ENCODE peak calls at places on chromosomes 7 and 10, in four cellular contexts. S is right cardiac atrium; P is stimulated activated CD8-positive, alpha-beta memory T cell treated with anti-CD3 and anti-CD28 coated beads, Interleukin-4, amount 100 ng/mL, for 4 hours; J is COLO829. Q is an unnamed sample.

GRCh38 chr7:42994096-42994495 is 61.9 kb downstream of the MRPL32 start:
- DNase-seq in P (no peak), J (no peak), S (no peak), Q (no peak)

GRCh38 chr7:11923376-11923922 is 91.5 kb upstream of the THSD7A start:
- DNase-seq in S (no peak), J (no peak), P (no peak), Q (no peak)

GRCh38 chr10:128859738-128860386 is 607.2 kb upstream of the MGMT start:
- DNase-seq in P (no peak), J (peak; percentile 13), S (no peak), Q (no peak)

GRCh38 chr10:102313221-102313896 is 68.0 kb downstream of the GBF1 start:
- DNase-seq in P (no peak), J (no peak), S (no peak), Q (no peak)

GRCh38 chr7:74407958-74408357 is 45.7 kb upstream of the GTF2IRD1 start:
- DNase-seq in P (no peak), J (no peak), S (no peak), Q (no peak)

GRCh38 chr10:30540286-30540685 is 89.3 kb downstream of the LYZL2 start:
- DNase-seq in J (no peak), S (no peak), P (no peak), Q (no peak)

GRCh38 chr7:93558705-93559614 is 15.6 kb downstream of the CALCR start:
- DNase-seq in J (no peak), S (no peak), P (no peak), Q (no peak)

GRCh38 chr10:17228081-17229015 is at the start of gene VIM:
- DNase-seq in S (peak; percentile 96), J (peak; percentile 60), P (peak; percentile 67), Q (peak; percentile 82)

GRCh38 chr7:151429555-151430331 is 10.2 kb downstream of the CRYGN start:
- DNase-seq in J (no peak), P (no peak), S (no peak), Q (no peak)

GRCh38 chr7:3559178-3559765 is 258.2 kb downstream of the SDK1 start:
- DNase-seq in P (no peak), S (no peak), J (no peak), Q (no peak)

GRCh38 chr10:119080521-119081259 is at the start of gene EIF3A:
- DNase-seq in J (peak; percentile 80), S (peak; percentile 94), P (peak; percentile 72), Q (peak; percentile 97)

GRCh38 chr10:30447125-30447799 is 13.3 kb downstream of the MAP3K8 start:
- DNase-seq in S (no peak), P (no peak), J (no peak), Q (no peak)

GRCh38 chr7:143214789-143215679 is 6.8 kb upstream of the TAS2R40 start:
- DNase-seq in S (peak; percentile 36), J (peak; percentile 99), P (peak; percentile 11), Q (no peak)

GRCh38 chr10:103605359-103606156 is 112.1 kb downstream of the NEURL1 start:
- DNase-seq in J (peak; percentile 52), S (peak; percentile 50), P (no peak), Q (no peak)

GRCh38 chr10:123180691-123181090 is 26.5 kb downstream of the BUB3 start:
- DNase-seq in P (no peak), J (no peak), S (no peak), Q (no peak)

GRCh38 chr10:117168729-117169128 is 28.6 kb upstream of the KCNK18 start:
- DNase-seq in S (no peak), J (no peak), P (no peak), Q (no peak)

GRCh38 chr10:70576803-70577517 is 25.6 kb downstream of the PRF1 start:
- DNase-seq in S (no peak), P (no peak), J (no peak), Q (no peak)

GRCh38 chr7:91465595-91466061 is 201.4 kb downstream of the FZD1 start:
- DNase-seq in P (no peak), J (no peak), S (no peak), Q (no peak)

GRCh38 chr10:79149662-79150443 is 81.1 kb downstream of the ZMIZ1 start:
- DNase-seq in S (peak; percentile 94), J (peak; percentile 67), P (no peak), Q (no peak)

GRCh38 chr7:139456511-139456910 is 27.0 kb downstream of the KLRG2 start:
- DNase-seq in P (no peak), S (no peak), J (no peak), Q (no peak)

GRCh38 chr7:93374345-93374940 is 142.3 kb downstream of the VPS50 start:
- DNase-seq in S (no peak), J (peak; percentile 36), P (no peak), Q (no peak)